ENCODE peak calls at places on chromosome 12, in seven cellular contexts. E, Q, D, K, P, C and V are unnamed samples.

GRCh38 chr12:47039079-47039478 is 40.3 kb upstream of the PCED1B start:
- DNase-seq in Q (no peak), K (no peak), E (no peak), P (no peak), D (no peak), C (no peak), V (no peak)

GRCh38 chr12:116009805-116010204 is 267.7 kb downstream of the MED13L start:
- DNase-seq in E (peak; percentile 10), Q (no peak), C (no peak), D (no peak), K (no peak), P (peak; percentile 14), V (no peak)

GRCh38 chr12:59820594-59821011 is 224.8 kb downstream of the SLC16A7 start:
- DNase-seq in C (no peak), D (no peak), K (no peak), Q (peak; percentile 43), E (no peak), P (peak; percentile 70), V (peak; percentile 47)

GRCh38 chr12:14995583-14996425 is 23.0 kb downstream of the PDE6H start:
- DNase-seq in P (peak; percentile 80), D (no peak), Q (peak; percentile 61), C (no peak), E (peak; percentile 92), K (peak; percentile 87), V (peak; percentile 91)

GRCh38 chr12:131753041-131753440 is 42.2 kb downstream of the SFSWAP start:
- DNase-seq in E (no peak), K (no peak), D (no peak), C (peak; percentile 42), Q (no peak), P (no peak), V (no peak)

GRCh38 chr12:53217049-53217929 is 10.2 kb upstream of the ITGB7 start:
- DNase-seq in C (peak; percentile 93), D (no peak), P (peak; percentile 50), E (peak; percentile 44), Q (no peak), K (peak; percentile 56), V (peak; percentile 44)

GRCh38 chr12:67042697-67043131 is 226.4 kb upstream of the CAND1 start:
- DNase-seq in D (peak; percentile 47), C (peak; percentile 82), P (peak; percentile 41), E (peak; percentile 6), K (peak; percentile 2), Q (peak; percentile 74), V (no peak)

GRCh38 chr12:108653922-108654321 is 20.2 kb upstream of the SELPLG start:
- DNase-seq in P (no peak), Q (no peak), K (no peak), E (no peak), D (no peak), C (no peak), V (no peak)

GRCh38 chr12:98388126-98388525 is 127.3 kb upstream of the TMPO start:
- DNase-seq in K (no peak), D (no peak), Q (no peak), C (no peak), P (no peak), E (no peak), V (no peak)

GRCh38 chr12:104536841-104537240 is 80.1 kb downstream of the CHST11 start:
- DNase-seq in C (no peak), E (no peak), Q (no peak), P (peak; percentile 38), D (no peak), K (no peak), V (no peak)

GRCh38 chr12:41967668-41968649 is 176.7 kb downstream of the GXYLT1 start:
- DNase-seq in C (peak; percentile 95), P (no peak), Q (peak; percentile 88), D (no peak), E (no peak), K (peak; percentile 32), V (no peak)

DNA sequence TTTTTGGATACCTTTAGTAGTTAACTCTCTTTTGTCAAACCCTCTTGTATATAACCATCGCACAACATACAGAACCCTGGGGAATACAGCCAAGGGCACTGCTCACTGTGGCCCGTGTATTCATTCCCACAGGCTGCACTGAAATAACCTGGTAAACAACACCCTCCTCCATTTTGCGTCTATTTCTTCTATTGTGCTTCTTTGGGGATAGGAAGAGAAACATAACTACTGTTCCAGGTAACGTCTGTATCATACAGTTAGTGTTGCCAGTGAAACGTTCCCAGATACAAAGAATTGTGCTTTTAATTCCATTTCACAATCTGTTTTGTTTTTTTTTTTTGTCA is 9.6 kb downstream of the C12orf76 start:
- DNase-seq in Q (no peak), D (no peak), E (no peak), P (no peak), K (no peak), C (no peak), V (no peak)
- H3K4me3 ChIP-seq in Q (no peak overlapping the region), D (no peak overlapping the region), E (no peak overlapping the region), P (no peak overlapping the region), K (no peak overlapping the region), C (no peak overlapping the region), V (no peak overlapping the region)

GRCh38 chr12:28817524-28817923 is 331.6 kb upstream of the FAR2 start:
- DNase-seq in P (no peak), Q (no peak), C (peak; percentile 67), K (no peak), E (no peak), D (no peak), V (no peak)
- TF ChIP-seq CTCF in P (no peak), Q (no peak), C (peak; percentile 52), K (no peak), E (no peak), D (no peak), V (no peak)

GRCh38 chr12:123363743-123364531 is 710 bp downstream of the SBNO1 start:
- DNase-seq in K (peak; percentile 17), D (no peak), C (peak; percentile 77), P (no peak), Q (peak; percentile 21), E (no peak), V (no peak)

GRCh38 chr12:123363385-123363742 is 1.3 kb downstream of the SBNO1 start:
- DNase-seq in E (peak; percentile 19), P (peak; percentile 28), Q (no peak), K (no peak), C (no peak), D (peak; percentile 21), V (peak; percentile 20)

GRCh38 chr12:123367511-123367910 is 2.9 kb upstream of the SBNO1 start:
- DNase-seq in C (no peak), D (no peak), Q (peak; percentile 51), P (peak; percentile 66), E (no peak), K (peak; percentile 13), V (peak; percentile 17)

GRCh38 chr12:123364532-123365140 is at the start of gene SBNO1:
- DNase-seq in E (peak; percentile 89), Q (peak; percentile 80), C (peak; percentile 97), K (peak; percentile 94), D (peak; percentile 76), P (peak; percentile 84), V (peak; percentile 89)

GRCh38 chr12:123365141-123365917 is 682 bp upstream of the SBNO1 start:
- DNase-seq in D (peak; percentile 96), K (peak; percentile 99), P (peak; percentile 98), E (peak; percentile 99), C (peak; percentile 100), Q (peak; percentile 97), V (peak; percentile 99)
- H3K4me3 ChIP-seq in D (peak overlapping the region; percentile 89), K (peak overlapping the region; percentile 95), P (peak overlapping the region; percentile 69), E (peak overlapping the region; percentile 89), C (peak overlapping the region; percentile 94), Q (peak overlapping the region; percentile 95), V (peak overlapping the region; percentile 74)

GRCh38 chr12:120342567-120343537 is 15.3 kb upstream of the PLA2G1B start:
- DNase-seq in P (no peak), E (no peak), D (no peak), Q (no peak), C (no peak), K (no peak), V (no peak)

GRCh38 chr12:120346031-120346430 is 18.5 kb upstream of the PLA2G1B start:
- DNase-seq in Q (no peak), P (no peak), D (no peak), E (no peak), K (no peak), C (no peak), V (no peak)

GRCh38 chr12:120343692-120344091 is 16.1 kb upstream of the PLA2G1B start:
- DNase-seq in P (no peak), E (no peak), Q (no peak), K (no peak), D (no peak), C (no peak), V (no peak)

GRCh38 chr12:120347766-120348165 is 20.2 kb upstream of the PLA2G1B start:
- DNase-seq in C (no peak), D (no peak), E (no peak), P (no peak), K (no peak), Q (no peak), V (no peak)

GRCh38 chr12:120346681-120347080 is 19.1 kb upstream of the PLA2G1B start:
- DNase-seq in P (no peak), E (no peak), D (no peak), Q (no peak), K (no peak), C (peak; percentile 71), V (no peak)
- TF ChIP-seq CTCF in P (no peak), E (no peak), D (peak; percentile 45), Q (no peak), K (no peak), C (peak; percentile 65), V (no peak)

DNA sequence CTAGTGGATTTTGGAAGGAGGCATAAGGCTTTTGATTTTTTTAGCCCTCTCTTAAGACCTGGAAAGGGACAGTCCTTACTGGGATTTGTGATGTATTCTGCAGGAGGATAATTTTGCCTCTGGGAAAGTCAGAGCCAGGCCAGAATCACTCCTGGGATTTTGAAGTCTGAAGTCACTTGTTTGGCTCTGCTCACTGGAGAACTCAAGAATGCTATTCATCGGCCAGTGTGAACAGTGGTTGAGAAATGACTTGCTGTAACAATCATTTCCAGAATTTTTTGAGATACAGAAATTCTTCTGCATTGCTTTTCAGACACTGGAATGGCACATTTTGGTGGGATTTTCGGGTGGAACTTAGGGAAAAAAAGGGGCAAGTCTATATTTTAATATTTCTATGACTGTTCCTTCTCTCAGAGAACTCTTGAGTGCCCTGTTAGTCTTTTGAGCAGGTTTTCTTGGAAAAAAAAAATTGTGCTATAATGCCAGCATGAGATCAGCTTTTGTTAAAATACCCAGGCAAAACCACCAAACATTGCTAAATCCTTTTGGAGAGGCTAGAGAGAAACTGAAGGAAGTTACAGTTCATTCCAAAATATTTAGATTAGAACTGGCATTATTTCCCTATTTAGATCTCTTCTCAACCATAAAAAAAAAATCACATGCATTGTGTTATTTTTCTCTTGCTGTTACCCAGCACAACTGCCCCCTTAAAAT is 26.1 kb upstream of the BHLHE41 start:
- DNase-seq in E (peak; percentile 87), P (peak; percentile 77), K (peak; percentile 86), D (peak; percentile 62), Q (peak; percentile 94), C (no peak), V (peak; percentile 93)
- H3K4me3 ChIP-seq in E (no peak overlapping the region), P (no peak overlapping the region), K (no peak overlapping the region), D (no peak overlapping the region), Q (no peak overlapping the region), C (no peak overlapping the region), V (no peak overlapping the region)